ENCODE peak calls at places on chromosomes 5 and 9, in seven cellular contexts. Z is fibroblast of lung, I is tibial nerve, N is ovary, H is pancreas, M is H1, J is tibial artery. V is an unnamed sample. For H3K36me3, the result is how much of the 10 kb centered on the place peaks cover.

GRCh38 chr9:87516222-87516930 is 18.7 kb downstream of the DAPK1 start:
- DNase-seq in Z (peak), I (peak), N (peak), H (no peak), M (no peak), J (peak), V (peak)

GRCh38 chr9:128150594-128151342 is 1.5 kb downstream of the LCN2 start:
- DNase-seq in Z (no peak), I (no peak), N (no peak), H (peak), M (no peak), J (no peak), V (no peak)

GRCh38 chr5:127564002-127564769 is 46.7 kb downstream of the PRRC1 start:
- DNase-seq in Z (peak), I (no peak), N (peak), H (no peak), M (no peak), J (peak), V (peak)

GRCh38 chr5:112811023-112811422 is 50.1 kb upstream of the SRP19 start:
- DNase-seq in Z (no peak), I (no peak), N (no peak), H (no peak), M (no peak), J (no peak), V (no peak)

GRCh38 chr5:66516535-66516934 is 79.7 kb upstream of the MAST4 start:
- DNase-seq in Z (no peak), I (no peak), N (no peak), H (no peak), M (no peak), J (no peak), V (no peak)

GRCh38 chr5:10307206-10308148 is at the start of gene CMBL:
- DNase-seq in Z (peak), I (no peak), N (peak), H (peak), M (no peak), J (peak), V (peak)

GRCh38 chr9:80994892-80995291 is 694.5 kb downstream of the TLE1 start:
- DNase-seq in Z (peak), I (no peak), N (no peak), H (no peak), M (no peak), J (no peak), V (no peak)

GRCh38 chr5:130571076-130571475 is 594.0 kb downstream of the HINT1 start:
- DNase-seq in Z (no peak), I (no peak), N (no peak), H (no peak), M (no peak), J (no peak), V (no peak)

GRCh38 chr9:89792189-89793123 is 187.6 kb downstream of the GADD45G start:
- DNase-seq in Z (no peak), I (no peak), N (no peak), H (no peak), M (no peak), J (no peak), V (no peak)

GRCh38 chr9:95078934-95079333 is 238.6 kb downstream of the FANCC start:
- DNase-seq in Z (no peak), I (no peak), N (peak), H (no peak), M (no peak), J (peak), V (peak)

GRCh38 chr5:135245521-135246499 is 153.2 kb downstream of the MACROH2A1 start:
- DNase-seq in Z (peak), I (no peak), N (peak), H (no peak), M (no peak), J (no peak), V (no peak)

GRCh38 chr5:179345429-179346321 is at the start of gene ADAMTS2:
- DNase-seq in Z (no peak), I (peak), N (peak), H (no peak), M (no peak), J (peak), V (no peak)

GRCh38 chr5:71782393-71782770 is 63.3 kb downstream of the CARTPT start:
- DNase-seq in Z (no peak), I (no peak), N (no peak), H (no peak), M (no peak), J (no peak), V (no peak)

GRCh38 chr5:88889165-88890069 is 6.4 kb upstream of the MEF2C start:
- DNase-seq in Z (peak), I (peak), N (peak), H (peak), M (no peak), J (peak), V (peak)

GRCh38 chr9:110029422-110029814 is 178.5 kb downstream of the C9orf152 start:
- DNase-seq in Z (peak), I (no peak), N (no peak), H (no peak), M (no peak), J (peak), V (peak)

GRCh38 chr5:6780802-6781391 is 67.7 kb downstream of the TENT4A start:
- DNase-seq in Z (no peak), I (no peak), N (no peak), H (no peak), M (no peak), J (no peak), V (no peak)
- TF ChIP-seq CTCF in Z (peak), I (no peak), N (no peak), H (no peak), M (peak), J (no peak), V (no peak)

GRCh38 chr5:153584561-153585359 is 94.3 kb downstream of the GRIA1 start:
- DNase-seq in Z (no peak), I (no peak), N (no peak), H (no peak), M (no peak), J (no peak), V (no peak)
- H3K36me3 ChIP-seq in Z (under half), I (under half), N (under half), H (under half), M (under half), J (under half), V (under half)

GRCh38 chr9:126413470-126414051 is 86.9 kb downstream of the MVB12B start:
- DNase-seq in Z (no peak), I (no peak), N (no peak), H (no peak), M (no peak), J (no peak), V (no peak)
- H3K27ac ChIP-seq in Z (no peak), I (no peak), N (no peak), H (no peak), M (no peak), J (no peak), V (no peak)

GRCh38 chr5:1850324-1851154 is 32.2 kb downstream of the IRX4 start:
- DNase-seq in Z (no peak), I (no peak), N (no peak), H (peak), M (no peak), J (no peak), V (no peak)
- TF ChIP-seq CTCF in Z (no peak), I (no peak), N (no peak), H (no peak), M (no peak), J (no peak), V (no peak)

GRCh38 chr5:146466521-146467349 is 19.6 kb downstream of the TCERG1 start:
- DNase-seq in Z (peak), I (no peak), N (no peak), H (no peak), M (no peak), J (no peak), V (no peak)
- H3K36me3 ChIP-seq in Z (under half), I (half or more), N (under half), H (under half), M (half or more), J (half or more), V (under half)

DNA sequence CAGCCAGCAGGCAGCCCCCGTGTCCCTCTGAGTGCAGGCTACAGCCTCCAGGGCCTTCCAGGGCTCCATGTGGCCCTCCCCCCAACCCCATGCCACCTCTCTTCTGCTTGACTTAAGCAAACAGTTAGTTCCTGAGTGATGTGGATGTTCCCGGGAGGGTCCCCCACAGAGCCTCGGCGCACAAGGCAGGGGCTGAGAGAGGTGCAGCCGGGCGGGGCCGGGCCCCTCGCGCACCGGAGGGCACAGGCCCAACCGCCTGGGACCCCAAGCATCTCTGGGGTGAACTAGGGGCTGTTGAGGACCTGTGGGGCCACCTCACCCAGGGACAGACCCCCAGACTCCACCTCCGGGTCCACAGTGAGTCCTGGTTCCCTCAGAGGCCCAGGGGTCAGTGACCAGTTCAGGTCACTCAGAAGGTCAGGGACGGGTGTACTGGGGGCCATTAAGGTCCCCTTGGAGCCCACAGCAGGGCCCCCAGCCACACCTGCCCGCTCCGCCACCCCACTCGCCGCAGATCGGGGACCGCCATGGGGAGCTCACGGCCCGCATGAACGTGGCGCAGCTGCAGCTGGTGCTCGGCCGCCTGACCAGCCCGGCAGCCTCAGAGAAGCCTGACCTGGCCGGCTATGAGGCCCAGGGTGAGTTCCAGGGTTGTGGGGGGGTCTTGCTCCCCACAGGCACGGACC is 13.2 kb downstream of the GPSM1 start:
- DNase-seq in Z (no peak), I (no peak), N (no peak), H (no peak), M (no peak), J (no peak), V (no peak)
- H3K27ac ChIP-seq in Z (no peak), I (peak), N (no peak), H (peak), M (no peak), J (no peak), V (no peak)

GRCh38 chr5:61687371-61687770 is 355.3 kb downstream of the ZSWIM6 start:
- DNase-seq in Z (peak), I (no peak), N (no peak), H (no peak), M (no peak), J (no peak), V (no peak)

GRCh38 chr5:61679562-61679961 is 347.5 kb downstream of the ZSWIM6 start:
- DNase-seq in Z (no peak), I (no peak), N (no peak), H (no peak), M (no peak), J (no peak), V (no peak)

GRCh38 chr5:61680247-61680646 is 348.2 kb downstream of the ZSWIM6 start:
- DNase-seq in Z (no peak), I (no peak), N (no peak), H (no peak), M (no peak), J (no peak), V (no peak)

GRCh38 chr5:61686491-61687257 is 354.6 kb downstream of the ZSWIM6 start:
- DNase-seq in Z (no peak), I (no peak), N (no peak), H (no peak), M (no peak), J (no peak), V (no peak)

DNA sequence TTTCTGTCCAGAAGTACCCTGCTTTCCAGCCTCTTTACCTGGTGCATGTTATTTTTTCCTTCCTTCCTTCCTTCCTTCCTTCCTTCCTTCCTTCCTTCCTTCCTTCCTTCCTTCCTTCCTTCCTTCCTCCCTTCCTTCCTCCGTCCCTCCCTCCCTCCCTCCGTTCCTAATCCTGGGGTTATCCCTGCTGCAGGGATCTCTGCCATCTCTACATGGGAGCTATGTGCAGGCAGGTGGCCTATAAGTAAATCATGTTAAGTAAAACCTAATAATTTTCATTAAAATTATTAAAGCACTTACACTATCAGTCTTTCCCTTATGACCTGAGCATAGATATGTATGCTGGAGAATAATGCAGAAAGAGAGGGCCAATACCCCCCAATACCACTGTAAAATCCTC is 351.9 kb downstream of the ZSWIM6 start:
- DNase-seq in Z (no peak), I (no peak), N (no peak), H (no peak), M (no peak), J (no peak), V (no peak)
- TF ChIP-seq CTCF in Z (no peak), I (no peak), N (no peak), H (no peak), M (no peak), J (no peak), V (no peak)

V was measured in thyroid gland.